ENCODE peak calls at places on chromosomes 7 and 10, in four cellular contexts. W is endothelial cell of umbilical vein, V is K562, N is esophagus muscularis mucosa. F is an unnamed sample. For H3K27me3 and H3K9me3, the result is how much of the 10 kb centered on the place peaks cover.

GRCh38 chr10:108275895-108276685 is 1111.6 kb upstream of the SORCS1 start:
- DNase-seq in W (no peak), V (no peak), N (no peak), F (no peak)

GRCh38 chr7:18700147-18700546 is 204.6 kb downstream of the HDAC9 start:
- DNase-seq in W (no peak), V (no peak), N (no peak), F (no peak)

GRCh38 chr10:22271786-22272185 is 44.4 kb upstream of the COMMD3 start:
- DNase-seq in W (no peak), V (no peak), N (no peak), F (no peak)

GRCh38 chr7:130853503-130854279 is 119.7 kb upstream of the KLF14 start:
- DNase-seq in W (no peak), V (no peak), N (no peak), F (no peak)

GRCh38 chr7:2941201-2941859 is 97.2 kb upstream of the GNA12 start:
- DNase-seq in W (no peak), V (no peak), N (no peak), F (no peak)

GRCh38 chr7:148982596-148983219 is 45.6 kb downstream of the PDIA4 start:
- DNase-seq in W (peak), V (peak), N (no peak), F (no peak)

GRCh38 chr7:2905027-2905426 is 60.9 kb upstream of the GNA12 start:
- DNase-seq in W (no peak), V (no peak), N (no peak), F (no peak)

GRCh38 chr7:158016171-158017087 is 571.2 kb downstream of the PTPRN2 start:
- DNase-seq in W (no peak), V (no peak), N (no peak), F (no peak)

GRCh38 chr7:21617916-21618390 is 75.1 kb downstream of the DNAH11 start:
- DNase-seq in W (peak), V (no peak), N (no peak), F (peak)

GRCh38 chr10:24951201-24952145 is 933 bp downstream of the PRTFDC1 start:
- DNase-seq in W (peak), V (peak), N (peak), F (no peak)

GRCh38 chr7:26646666-26647065 is 217.7 kb downstream of the SKAP2 start:
- DNase-seq in W (no peak), V (no peak), N (no peak), F (no peak)

GRCh38 chr10:71970869-71971268 is 6.7 kb downstream of the CHST3 start:
- DNase-seq in W (no peak), V (no peak), N (no peak), F (no peak)

GRCh38 chr10:105542401-105542800 is 901.3 kb downstream of the SORCS3 start:
- DNase-seq in W (no peak), V (no peak), N (no peak), F (no peak)

GRCh38 chr7:2443491-2443890 is 32.7 kb downstream of the GRIFIN start:
- DNase-seq in W (no peak), V (no peak), N (no peak), F (no peak)

GRCh38 chr7:39554583-39555140 is 11.5 kb upstream of the YAE1 start:
- DNase-seq in W (no peak), V (no peak), N (no peak), F (peak)

GRCh38 chr7:27774717-27775328 is 34.9 kb downstream of the TAX1BP1 start:
- DNase-seq in W (peak), V (no peak), N (no peak), F (no peak)

GRCh38 chr10:1187151-1187854 is 131.1 kb downstream of the WDR37 start:
- DNase-seq in W (no peak), V (no peak), N (no peak), F (no peak)

GRCh38 chr7:138246391-138246790 is 170.1 kb downstream of the AKR1D1 start:
- DNase-seq in W (no peak), V (no peak), N (no peak), F (no peak)

GRCh38 chr10:86632009-86632800 is 22.1 kb upstream of the OPN4 start:
- DNase-seq in W (no peak), V (no peak), N (no peak), F (no peak)

GRCh38 chr7:30594540-30595460 is at the start of gene GARS1:
- DNase-seq in W (peak), V (peak), N (peak), F (peak)
- TF ChIP-seq POLR2A in W (peak), V (peak), N (peak), F (peak)

GRCh38 chr10:75430000-75430763 is 1.2 kb upstream of the LRMDA start:
- DNase-seq in W (peak), V (no peak), N (no peak), F (peak)

GRCh38 chr10:75431180-75432111 is at the start of gene LRMDA:
- DNase-seq in W (no peak), V (no peak), N (no peak), F (peak)

GRCh38 chr10:75432763-75433162 is 1.3 kb downstream of the LRMDA start:
- DNase-seq in W (no peak), V (no peak), N (no peak), F (no peak)

GRCh38 chr10:75433216-75433615 is 1.8 kb downstream of the LRMDA start:
- DNase-seq in W (no peak), V (no peak), N (no peak), F (no peak)

GRCh38 chr10:75432176-75432575 is 752 bp downstream of the LRMDA start:
- DNase-seq in W (no peak), V (no peak), N (no peak), F (no peak)
- H3K27me3 ChIP-seq in W (under half), V (half or more), N (under half), F (under half)

DNA sequence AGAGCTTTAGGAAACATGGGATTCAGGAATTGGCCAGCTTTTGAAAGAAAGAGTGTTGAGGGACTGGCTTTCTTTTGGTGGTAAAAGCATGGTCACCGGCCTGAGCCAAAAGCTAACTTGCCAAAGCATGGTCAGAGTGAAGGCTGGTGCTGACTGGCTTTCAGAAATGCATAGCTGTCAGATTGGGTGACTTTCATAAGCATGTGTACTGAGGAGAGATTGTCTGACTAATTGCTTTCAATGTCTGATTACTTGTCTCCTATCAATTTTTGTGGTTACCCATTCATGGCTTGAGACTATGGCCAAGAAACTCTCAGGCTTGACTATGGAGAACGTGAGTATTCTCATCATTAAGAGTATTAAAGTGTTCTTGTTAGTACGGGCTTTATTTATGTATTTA is 28.2 kb downstream of the ZNF25 start:
- DNase-seq in W (no peak), V (no peak), N (no peak), F (no peak)
- H3K9me3 ChIP-seq in W (under half), V (under half), N (under half), F (under half)

DNA sequence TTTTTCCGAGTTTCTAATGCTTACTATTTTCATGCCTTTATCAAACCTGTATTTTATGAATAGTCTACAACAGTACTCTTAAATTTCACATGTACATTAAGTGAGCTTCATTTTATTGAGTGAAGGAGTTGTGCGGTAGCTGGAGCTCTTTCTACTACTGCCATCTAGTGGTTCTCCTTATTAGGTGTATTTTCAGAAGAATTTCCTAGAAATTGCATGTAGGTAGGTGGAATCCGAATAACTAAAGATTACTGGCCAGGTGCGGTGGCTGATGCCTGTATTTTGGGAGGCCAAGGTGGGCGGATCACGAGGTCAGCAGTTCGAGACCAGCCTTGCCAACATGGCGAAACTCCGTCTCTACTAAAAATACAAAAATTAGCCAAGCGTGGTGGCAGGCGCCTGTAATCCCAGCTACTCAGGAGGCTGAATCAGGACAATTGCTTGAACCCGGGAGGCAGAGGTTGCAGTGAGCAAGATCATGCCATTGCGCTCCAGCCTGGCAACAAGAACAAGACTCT is 38.3 kb downstream of the LRRC72 start:
- DNase-seq in W (peak), V (peak), N (no peak), F (no peak)
- TF ChIP-seq POLR2A in W (no peak), V (no peak), N (no peak), F (no peak)

GRCh38 chr10:129961274-129961839 is 2.7 kb downstream of the EBF3 start:
- DNase-seq in W (no peak), V (no peak), N (no peak), F (no peak)
- H3K27me3 ChIP-seq in W (half or more), V (under half), N (half or more), F (half or more)

DNA sequence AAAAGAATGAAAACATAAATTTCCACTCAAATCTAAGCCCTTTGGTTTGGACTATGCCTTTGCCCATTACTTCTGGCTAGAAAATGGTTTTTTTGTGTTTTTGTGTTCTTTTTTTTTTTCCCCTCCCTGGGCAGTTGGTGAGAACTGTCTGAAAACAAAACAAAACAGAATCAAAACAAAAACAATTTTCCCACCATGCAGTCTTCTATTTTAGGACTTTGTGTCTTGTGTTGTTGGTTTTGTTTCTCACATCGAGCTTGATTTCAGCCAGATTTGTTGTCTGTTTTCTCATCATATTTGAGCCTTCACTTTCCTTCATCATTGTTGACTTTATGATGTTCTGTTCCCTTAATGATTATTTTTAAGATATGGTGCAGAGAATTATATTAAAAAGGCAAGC is 206.3 kb downstream of the MACC1 start:
- DNase-seq in W (no peak), V (no peak), N (no peak), F (no peak)
- H3K9me3 ChIP-seq in W (under half), V (under half), N (under half), F (under half)

DNA sequence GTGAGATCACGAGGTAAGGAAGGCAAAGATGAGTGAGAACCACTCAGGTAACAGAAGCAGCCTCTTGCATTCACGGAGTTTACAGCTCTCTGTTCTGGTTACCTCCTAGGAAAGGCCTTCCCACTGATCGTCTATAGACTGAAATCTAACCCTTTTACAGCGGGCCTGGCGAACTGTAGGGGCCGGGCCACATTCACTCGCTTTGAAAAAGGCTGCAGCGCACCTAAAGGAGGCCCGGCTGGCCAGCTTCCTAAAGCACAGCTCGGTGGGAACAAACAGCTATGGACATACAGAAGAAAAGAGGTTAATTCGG is 565 bp downstream of the ATP5MK start:
- DNase-seq in W (peak), V (no peak), N (no peak), F (no peak)
- TF ChIP-seq POLR2A in W (no peak), V (no peak), N (no peak), F (no peak)

F was measured in prostate gland.